ENCODE peak calls at places on chromosomes 3 and 15, in four cellular contexts. One of them, this sample, is unnamed.

GRCh38 chr15:47473857-47474256 is 243.4 kb upstream of the SEMA6D start:
- DNase-seq in A549: no peak
- DNase-seq in HepG2: no peak
- DNase-seq in K562: no peak
- DNase-seq in this sample: no peak

GRCh38 chr3:16289144-16289889 is 24.3 kb downstream of the OXNAD1 start:
- DNase-seq in A549: no peak
- DNase-seq in HepG2: no peak
- DNase-seq in K562: peak; percentile 37
- DNase-seq in this sample: no peak

GRCh38 chr3:120641696-120642246 is 40.3 kb downstream of the HGD start:
- DNase-seq in A549: no peak
- DNase-seq in HepG2: no peak
- DNase-seq in K562: no peak
- DNase-seq in this sample: no peak

GRCh38 chr3:35383719-35384555 is 255.4 kb upstream of the ARPP21 start:
- DNase-seq in A549: peak; percentile 27
- DNase-seq in HepG2: no peak
- DNase-seq in K562: no peak
- DNase-seq in this sample: no peak

GRCh38 chr3:118968640-118969039 is 66.0 kb downstream of the IGSF11 start:
- DNase-seq in A549: no peak
- DNase-seq in HepG2: no peak
- DNase-seq in K562: no peak
- DNase-seq in this sample: no peak

GRCh38 chr3:117282506-117282905 is 572.9 kb downstream of the TUSC7 start:
- DNase-seq in A549: no peak
- DNase-seq in HepG2: no peak
- DNase-seq in K562: no peak
- DNase-seq in this sample: no peak

GRCh38 chr15:32683906-32684584 is 33.8 kb upstream of the GREM1 start:
- DNase-seq in A549: peak; percentile 30
- DNase-seq in HepG2: no peak
- DNase-seq in K562: no peak
- DNase-seq in this sample: no peak

GRCh38 chr3:44048196-44048924 is 193.3 kb upstream of the TOPAZ1 start:
- DNase-seq in A549: no peak
- DNase-seq in HepG2: no peak
- DNase-seq in K562: no peak
- DNase-seq in this sample: no peak

GRCh38 chr3:120418866-120419490 is 31.8 kb downstream of the FSTL1 start:
- DNase-seq in A549: peak; percentile 73
- DNase-seq in HepG2: peak; percentile 76
- DNase-seq in K562: no peak
- DNase-seq in this sample: no peak

GRCh38 chr15:41996376-41996775 is 24.0 kb upstream of the EHD4 start:
- DNase-seq in A549: no peak
- DNase-seq in HepG2: no peak
- DNase-seq in K562: no peak
- DNase-seq in this sample: no peak
- TF ChIP-seq PHF8 in A549: no peak
- TF ChIP-seq PHF8 in HepG2: no peak
- TF ChIP-seq PHF8 in K562: no peak
- TF ChIP-seq PHF8 in this sample: no peak

DNA sequence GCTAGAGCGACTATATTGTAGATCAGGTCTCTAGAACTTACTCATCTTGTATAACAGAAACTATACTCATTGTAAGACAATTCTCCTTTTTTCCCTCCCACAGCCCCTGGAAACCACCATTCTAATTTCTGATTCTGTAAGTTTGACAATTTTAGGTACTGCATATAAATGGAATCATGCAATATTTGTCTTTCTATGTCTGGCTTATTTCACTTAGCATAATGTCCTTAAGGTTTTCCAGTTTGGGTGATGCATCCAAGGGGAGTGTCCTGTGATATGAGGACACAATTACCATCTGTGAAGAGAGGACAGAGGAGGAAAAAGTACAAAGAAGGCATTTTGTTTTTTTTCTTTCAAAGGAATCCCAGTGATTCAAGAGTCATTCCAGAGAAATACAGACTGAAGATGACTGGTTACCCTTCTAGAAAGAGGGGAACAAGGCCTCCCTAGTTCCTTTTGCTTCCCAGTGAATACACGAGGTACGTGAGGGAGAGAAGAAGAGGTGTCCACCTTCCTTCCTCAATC is 514.7 kb upstream of the TGFBR2 start:
- DNase-seq in A549: no peak
- DNase-seq in HepG2: no peak
- DNase-seq in K562: no peak
- DNase-seq in this sample: no peak
- TF ChIP-seq PHF8 in A549: no peak
- TF ChIP-seq PHF8 in HepG2: no peak
- TF ChIP-seq PHF8 in K562: no peak
- TF ChIP-seq PHF8 in this sample: no peak

DNA sequence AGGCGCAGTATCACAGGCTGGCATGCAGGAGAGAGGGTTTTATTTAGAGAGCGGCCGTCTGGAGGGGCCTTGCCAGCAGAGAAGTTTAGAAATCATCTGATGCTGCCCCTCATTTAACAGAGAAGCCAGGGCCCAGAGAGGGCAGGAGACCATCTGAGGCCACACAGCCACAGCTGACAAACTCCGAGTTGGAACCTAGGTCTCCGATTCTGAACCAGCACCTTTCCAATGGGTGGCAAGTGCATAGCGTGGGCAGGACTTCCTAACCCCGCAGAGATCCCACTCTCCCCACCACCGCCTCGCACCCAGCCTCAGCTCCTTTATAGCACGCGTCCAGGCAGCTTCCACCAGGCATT is 101.1 kb downstream of the LSM3 start:
- DNase-seq in A549: no peak
- DNase-seq in HepG2: no peak
- DNase-seq in K562: no peak
- DNase-seq in this sample: no peak
- TF ChIP-seq PHF8 in A549: no peak
- TF ChIP-seq PHF8 in HepG2: no peak
- TF ChIP-seq PHF8 in K562: no peak
- TF ChIP-seq PHF8 in this sample: no peak

DNA sequence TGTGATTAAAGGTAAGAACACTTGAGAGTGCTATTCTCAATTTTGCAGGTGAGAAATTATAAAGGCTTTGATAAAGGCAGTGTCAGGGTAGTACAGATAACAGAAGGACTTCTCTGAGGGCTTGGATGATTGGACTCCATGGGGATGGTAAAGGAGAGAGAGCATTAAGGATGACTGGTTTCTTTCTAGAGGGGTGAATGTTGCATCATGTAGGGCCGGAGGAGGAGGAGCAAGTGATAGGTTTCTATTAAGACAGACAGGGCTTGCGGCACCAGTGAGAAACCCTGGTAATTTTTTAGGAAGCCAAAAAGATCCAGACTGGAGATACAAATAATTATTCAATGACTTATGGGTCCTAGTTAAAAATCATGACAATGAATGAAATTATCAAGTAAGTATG is 230.7 kb upstream of the MME start:
- DNase-seq in A549: no peak
- DNase-seq in HepG2: no peak
- DNase-seq in K562: no peak
- DNase-seq in this sample: no peak
- TF ChIP-seq PHF8 in A549: no peak
- TF ChIP-seq PHF8 in HepG2: no peak
- TF ChIP-seq PHF8 in K562: no peak
- TF ChIP-seq PHF8 in this sample: no peak

GRCh38 chr15:36778516-36778915 is 199.1 kb downstream of the CDIN1 start:
- DNase-seq in A549: no peak
- DNase-seq in HepG2: no peak
- DNase-seq in K562: no peak
- DNase-seq in this sample: no peak
- TF ChIP-seq PHF8 in A549: no peak
- TF ChIP-seq PHF8 in HepG2: no peak
- TF ChIP-seq PHF8 in K562: no peak
- TF ChIP-seq PHF8 in this sample: no peak

GRCh38 chr15:95860406-95860805 is 470.1 kb upstream of the NR2F2 start:
- DNase-seq in A549: no peak
- DNase-seq in HepG2: no peak
- DNase-seq in K562: no peak
- DNase-seq in this sample: no peak

GRCh38 chr15:95857758-95858157 is 472.7 kb upstream of the NR2F2 start:
- DNase-seq in A549: no peak
- DNase-seq in HepG2: no peak
- DNase-seq in K562: no peak
- DNase-seq in this sample: no peak

GRCh38 chr15:95853350-95853749 is 477.1 kb upstream of the NR2F2 start:
- DNase-seq in A549: no peak
- DNase-seq in HepG2: no peak
- DNase-seq in K562: no peak
- DNase-seq in this sample: no peak

DNA sequence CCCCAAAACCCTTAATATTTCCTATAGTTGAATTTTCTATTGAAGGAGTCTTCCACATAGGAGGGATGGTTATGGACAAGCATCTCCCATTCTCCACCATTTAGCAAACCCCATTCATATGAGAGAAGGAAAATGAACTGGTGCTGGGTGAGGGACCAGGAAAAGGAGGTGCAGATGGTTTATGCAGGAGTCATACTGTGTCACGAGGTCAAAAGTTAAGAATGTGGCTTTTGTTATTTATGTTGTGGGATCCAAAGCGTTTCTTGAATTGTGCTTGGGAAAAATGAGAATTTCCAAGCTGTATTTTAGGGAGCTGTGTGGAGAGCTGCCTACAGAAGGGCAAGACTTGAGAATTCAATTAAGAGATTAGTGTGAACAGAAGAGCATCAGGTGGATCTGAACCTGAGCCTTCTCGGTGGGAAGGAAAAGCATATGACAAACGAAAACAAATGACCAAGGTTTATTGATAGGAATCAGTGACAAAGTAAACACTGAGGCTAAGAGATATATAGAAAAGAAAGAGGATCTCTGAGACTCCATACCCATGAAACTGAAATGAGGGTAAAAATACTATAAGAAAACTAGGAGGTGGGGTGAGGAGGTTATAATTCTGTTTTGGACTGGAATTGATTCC is 473.3 kb upstream of the NR2F2 start:
- DNase-seq in A549: no peak
- DNase-seq in HepG2: no peak
- DNase-seq in K562: no peak
- DNase-seq in this sample: no peak
- TF ChIP-seq PHF8 in A549: no peak
- TF ChIP-seq PHF8 in HepG2: no peak
- TF ChIP-seq PHF8 in K562: no peak
- TF ChIP-seq PHF8 in this sample: no peak

GRCh38 chr3:59981377-59981776 is 931.6 kb upstream of the CFAP20DC start:
- DNase-seq in A549: no peak
- DNase-seq in HepG2: no peak
- DNase-seq in K562: no peak
- DNase-seq in this sample: no peak

GRCh38 chr3:59979542-59979941 is 929.7 kb upstream of the CFAP20DC start:
- DNase-seq in A549: no peak
- DNase-seq in HepG2: no peak
- DNase-seq in K562: no peak
- DNase-seq in this sample: no peak

GRCh38 chr3:59978979-59979378 is 929.2 kb upstream of the CFAP20DC start:
- DNase-seq in A549: no peak
- DNase-seq in HepG2: no peak
- DNase-seq in K562: no peak
- DNase-seq in this sample: no peak

GRCh38 chr3:59982510-59982909 is 932.7 kb upstream of the CFAP20DC start:
- DNase-seq in A549: no peak
- DNase-seq in HepG2: no peak
- DNase-seq in K562: no peak
- DNase-seq in this sample: no peak

GRCh38 chr3:59980576-59980975 is 930.8 kb upstream of the CFAP20DC start:
- DNase-seq in A549: no peak
- DNase-seq in HepG2: no peak
- DNase-seq in K562: no peak
- DNase-seq in this sample: no peak
- TF ChIP-seq PHF8 in A549: no peak
- TF ChIP-seq PHF8 in HepG2: no peak
- TF ChIP-seq PHF8 in K562: no peak
- TF ChIP-seq PHF8 in this sample: no peak

DNA sequence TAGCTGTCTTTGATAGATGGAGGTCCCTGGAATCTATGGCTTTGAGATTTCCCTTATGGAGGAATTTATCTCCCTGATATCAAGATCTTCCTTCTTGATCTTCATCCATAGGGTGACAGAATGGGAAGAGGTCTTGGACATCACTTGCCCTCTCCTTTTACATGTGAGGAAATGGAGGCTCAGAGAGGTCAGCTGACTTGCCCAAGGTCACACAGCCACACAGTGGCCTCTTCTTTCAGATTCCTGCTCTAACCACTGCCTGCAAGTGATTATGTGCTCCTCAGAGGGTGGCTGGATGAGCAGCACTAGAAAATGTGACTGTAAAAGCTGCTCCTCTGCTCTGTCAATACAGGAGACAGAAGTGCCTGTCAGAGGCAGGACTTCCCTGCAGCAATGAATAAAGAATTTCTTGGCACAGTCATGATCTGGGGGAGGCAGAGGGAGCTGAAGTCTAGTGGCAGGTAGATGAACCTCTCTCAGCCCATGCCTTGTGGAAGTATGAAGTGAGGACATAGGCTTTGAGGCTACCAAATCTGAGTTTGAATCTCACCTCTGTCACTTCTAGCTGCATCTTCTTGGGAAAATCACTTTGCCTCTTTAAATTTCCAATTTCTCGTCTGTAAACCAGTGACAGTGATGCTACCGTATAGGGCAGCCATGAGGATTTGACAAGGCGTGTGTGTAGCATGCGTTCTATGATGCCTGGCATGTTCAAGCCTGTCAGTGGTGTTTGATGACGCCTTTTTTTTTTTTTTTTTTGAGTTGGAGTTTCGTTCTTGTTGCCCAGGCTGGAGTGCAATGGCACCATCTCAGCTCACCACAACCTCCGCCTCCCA is 12.0 kb downstream of the SSUH2 start:
- DNase-seq in A549: no peak
- DNase-seq in HepG2: no peak
- DNase-seq in K562: no peak
- DNase-seq in this sample: no peak
- TF ChIP-seq PHF8 in A549: no peak
- TF ChIP-seq PHF8 in HepG2: no peak
- TF ChIP-seq PHF8 in K562: no peak
- TF ChIP-seq PHF8 in this sample: no peak

This sample was measured in H1.